ENCODE peak calls at places on chromosomes 11 and 22, in ten cellular contexts. K is NCI-H2081, X is NCI-H1417, V is nephron progenitor cell, L is HFFc6, Q is activated T-cell treated with anti-CD3 and anti-CD28 coated beads for 1 hour, M is NCI-H187, O is anterior cingulate cortex, Y is fibroblast of the conjunctiva, J is hypothalamus. A is an unnamed sample.
A peak's percentile ranks its signal among the peaks of the same experiment; 100 is the strongest.

GRCh38 chr22:46971141-46971775 is 208.8 kb downstream of the TBC1D22A start:
- DNase-seq in K (peak; percentile 44), X (no peak), V (peak; percentile 49), L (no peak), Q (no peak), M (no peak), O (peak; percentile 13), Y (no peak), J (no peak), A (peak; percentile 37)

GRCh38 chr22:19120829-19121630 is 1.2 kb downstream of the DGCR2 start:
- DNase-seq in K (no peak), X (no peak), V (peak; percentile 49), L (peak; percentile 32), Q (no peak), M (no peak), O (no peak), Y (no peak), J (no peak), A (peak; percentile 28)

GRCh38 chr11:27857014-27857413 is 156.8 kb upstream of the BDNF start:
- DNase-seq in K (no peak), X (no peak), V (no peak), L (peak; percentile 7), Q (no peak), M (no peak), O (no peak), Y (no peak), J (no peak), A (no peak)

GRCh38 chr11:40328890-40329617 is 1130.4 kb downstream of the LRRC4C start:
- DNase-seq in K (peak; percentile 46), X (no peak), V (no peak), L (peak; percentile 100), Q (no peak), M (no peak), O (no peak), Y (peak; percentile 99), J (no peak), A (peak; percentile 100)

GRCh38 chr11:47033439-47033838 is 96.9 kb downstream of the CSTPP1 start:
- DNase-seq in K (no peak), X (no peak), V (no peak), L (no peak), Q (no peak), M (no peak), O (no peak), Y (no peak), J (no peak), A (no peak)

GRCh38 chr11:67628710-67629385 is 889 bp downstream of the NUDT8 start:
- DNase-seq in K (no peak), X (no peak), V (no peak), L (no peak), Q (no peak), M (no peak), O (no peak), Y (no peak), J (no peak), A (no peak)

GRCh38 chr22:17792289-17792688 is 18.0 kb upstream of the BID start:
- DNase-seq in K (no peak), X (no peak), V (no peak), L (no peak), Q (no peak), M (no peak), O (no peak), Y (no peak), J (no peak), A (no peak)

GRCh38 chr22:29470159-29470855 is 9.7 kb upstream of the NEFH start:
- DNase-seq in K (peak; percentile 67), X (peak; percentile 44), V (peak; percentile 92), L (no peak), Q (peak; percentile 49), M (peak; percentile 21), O (peak; percentile 20), Y (peak; percentile 24), J (no peak), A (peak; percentile 37)

GRCh38 chr11:15073361-15074205 is at the start of gene CALCB:
- DNase-seq in K (peak; percentile 53), X (peak; percentile 78), V (peak; percentile 4), L (no peak), Q (no peak), M (peak; percentile 61), O (no peak), Y (no peak), J (no peak), A (no peak)

GRCh38 chr11:26583550-26583949 is 11.5 kb upstream of the MUC15 start:
- DNase-seq in K (no peak), X (no peak), V (no peak), L (no peak), Q (no peak), M (no peak), O (no peak), Y (peak; percentile 74), J (no peak), A (peak; percentile 44)

GRCh38 chr11:129613076-129613475 is 202.6 kb upstream of the TMEM45B start:
- DNase-seq in K (no peak), X (no peak), V (no peak), L (no peak), Q (no peak), M (no peak), O (no peak), Y (no peak), J (no peak), A (peak; percentile 22)

GRCh38 chr11:48018561-48019229 is 38.3 kb downstream of the PTPRJ start:
- DNase-seq in K (no peak), X (no peak), V (peak; percentile 61), L (no peak), Q (no peak), M (peak; percentile 73), O (no peak), Y (no peak), J (no peak), A (no peak)

GRCh38 chr22:31956360-31956759 is 12.0 kb downstream of the YWHAH start:
- DNase-seq in K (no peak), X (no peak), V (no peak), L (no peak), Q (no peak), M (no peak), O (no peak), Y (no peak), J (no peak), A (no peak)

GRCh38 chr22:19494001-19494560 is 14.4 kb downstream of the CDC45 start:
- DNase-seq in K (no peak), X (no peak), V (no peak), L (no peak), Q (no peak), M (no peak), O (no peak), Y (no peak), J (no peak), A (no peak)

GRCh38 chr22:43155789-43156188 is 4.4 kb downstream of the TSPO start:
- DNase-seq in K (no peak), X (no peak), V (no peak), L (no peak), Q (no peak), M (no peak), O (no peak), Y (no peak), J (no peak), A (no peak)

GRCh38 chr11:42249956-42250355 is 790.5 kb upstream of the LRRC4C start:
- DNase-seq in K (no peak), X (no peak), V (no peak), L (no peak), Q (no peak), M (no peak), O (no peak), Y (no peak), J (no peak), A (no peak)

GRCh38 chr11:72349616-72350218 is 84.6 kb downstream of the CLPB start:
- DNase-seq in K (no peak), X (peak; percentile 45), V (no peak), L (no peak), Q (no peak), M (no peak), O (no peak), Y (no peak), J (no peak), A (no peak)

GRCh38 chr11:125790825-125791224 is 2.9 kb downstream of the PATE3 start:
- DNase-seq in K (no peak), X (no peak), V (no peak), L (no peak), Q (no peak), M (no peak), O (no peak), Y (no peak), J (no peak), A (no peak)

GRCh38 chr11:76181371-76181770 is 24.9 kb downstream of the WNT11 start:
- DNase-seq in K (no peak), X (no peak), V (no peak), L (no peak), Q (no peak), M (no peak), O (no peak), Y (no peak), J (no peak), A (no peak)